ENCODE peak calls at places on chromosomes 2 and 18, in nine cellular contexts. L is HFFc6; Z is PC-3; S is pancreas; U is CD4-positive, alpha-beta T cell; Q is kidney; J is cardiac muscle cell; W is colonic mucosa; R is MCF 10A. X is an unnamed sample.
A peak's percentile ranks its signal among the peaks of the same experiment; 100 is the strongest.

GRCh38 chr2:88967844-88968243 is 276.4 kb downstream of the RPIA start:
- DNase-seq in Q (no peak), L (no peak), J (peak; percentile 21), U (no peak), R (peak; percentile 64), S (no peak), W (no peak), Z (peak; percentile 49), X (no peak)

GRCh38 chr2:68225119-68225632 is 27.2 kb downstream of the PPP3R1 start:
- DNase-seq in Q (no peak), Z (peak; percentile 48), U (no peak), S (no peak), J (peak; percentile 41), L (no peak), R (peak; percentile 78), W (peak; percentile 28), X (no peak)

GRCh38 chr2:187986392-187987105 is 305.1 kb upstream of the GULP1 start:
- DNase-seq in S (no peak), J (no peak), W (no peak), Q (no peak), Z (no peak), R (no peak), L (peak; percentile 3), U (no peak), X (no peak)

GRCh38 chr2:67782443-67782842 is 280.4 kb downstream of the C1D start:
- DNase-seq in W (no peak), J (no peak), L (no peak), S (no peak), Q (no peak), Z (no peak), R (no peak), U (no peak), X (no peak)

GRCh38 chr18:9542924-9543323 is 67.6 kb downstream of the RALBP1 start:
- DNase-seq in Q (peak; percentile 60), S (no peak), R (no peak), U (no peak), J (no peak), W (no peak), L (no peak), Z (no peak), X (no peak)

GRCh38 chr2:127226520-127227263 is 6.6 kb upstream of the CYP27C1 start:
- DNase-seq in Z (peak; percentile 99), Q (no peak), W (peak; percentile 92), L (peak; percentile 93), S (peak; percentile 64), R (peak; percentile 90), J (no peak), U (no peak), X (no peak)

GRCh38 chr2:23843051-23843976 is 83.6 kb downstream of the ATAD2B start:
- DNase-seq in R (no peak), S (no peak), U (no peak), Q (no peak), Z (no peak), W (peak; percentile 44), J (no peak), L (peak; percentile 9), X (no peak)

GRCh38 chr2:233197022-233197421 is 54.5 kb upstream of the ATG16L1 start:
- DNase-seq in R (no peak), J (no peak), Z (no peak), S (no peak), Q (peak; percentile 52), W (no peak), L (no peak), U (no peak), X (no peak)

GRCh38 chr2:119730598-119731278 is 29.0 kb upstream of the PTPN4 start:
- DNase-seq in Q (no peak), R (peak; percentile 61), S (no peak), Z (no peak), W (no peak), J (no peak), U (no peak), L (no peak), X (no peak)

GRCh38 chr2:102618452-102619413 is 620 bp upstream of the SLC9A2 start:
- DNase-seq in R (peak; percentile 11), Q (peak; percentile 85), L (no peak), U (no peak), S (peak; percentile 22), W (peak; percentile 79), Z (peak; percentile 43), J (peak; percentile 61), X (no peak)

GRCh38 chr2:19226871-19227270 is 131.6 kb downstream of the OSR1 start:
- DNase-seq in Z (no peak), S (no peak), L (no peak), Q (no peak), J (no peak), W (no peak), U (no peak), R (no peak), X (no peak)

GRCh38 chr18:58195278-58195721 is 151.3 kb downstream of the NEDD4L start:
- DNase-seq in Q (peak; percentile 89), R (peak; percentile 38), J (peak; percentile 37), W (peak; percentile 71), U (no peak), S (peak; percentile 59), L (no peak), Z (no peak), X (no peak)

GRCh38 chr2:163343316-163343715 is 392.5 kb downstream of the FIGN start:
- DNase-seq in W (no peak), S (no peak), R (no peak), J (no peak), Q (no peak), L (no peak), Z (no peak), U (no peak), X (no peak)

GRCh38 chr2:240465765-240466578 is 30.5 kb downstream of the GPC1 start:
- DNase-seq in L (no peak), Q (peak; percentile 68), J (no peak), Z (no peak), R (no peak), W (no peak), U (no peak), S (peak; percentile 18), X (no peak)

GRCh38 chr2:9112079-9112721 is 94.4 kb upstream of the ASAP2 start:
- DNase-seq in W (no peak), R (peak; percentile 86), L (peak; percentile 89), Q (no peak), J (peak; percentile 18), Z (peak; percentile 97), S (no peak), U (no peak), X (no peak)

GRCh38 chr2:9110346-9110884 is 96.2 kb upstream of the ASAP2 start:
- DNase-seq in U (no peak), S (no peak), L (no peak), W (no peak), R (no peak), J (no peak), Q (no peak), Z (no peak), X (no peak)

GRCh38 chr2:9108210-9108967 is 98.2 kb upstream of the ASAP2 start:
- DNase-seq in J (no peak), Z (no peak), Q (no peak), W (no peak), S (no peak), R (no peak), L (no peak), U (no peak), X (no peak)

GRCh38 chr2:9110893-9111569 is 95.6 kb upstream of the ASAP2 start:
- DNase-seq in U (no peak), J (peak; percentile 62), S (no peak), W (no peak), Q (no peak), R (peak; percentile 32), Z (peak; percentile 34), L (no peak), X (no peak)

GRCh38 chr2:9109871-9110270 is 96.7 kb upstream of the ASAP2 start:
- DNase-seq in J (no peak), Z (no peak), W (no peak), U (no peak), L (no peak), Q (no peak), R (no peak), S (no peak), X (no peak)
- TF ChIP-seq CTCF in J (no peak), Z (no peak), W (no peak), U (no peak), L (no peak), Q (no peak), R (no peak), S (no peak), X (no peak)

GRCh38 chr2:159032580-159032979 is 64.1 kb downstream of the TANC1 start:
- DNase-seq in Z (no peak), S (no peak), Q (no peak), U (no peak), J (no peak), R (no peak), W (no peak), L (no peak), X (no peak)

GRCh38 chr2:159032156-159032555 is 63.7 kb downstream of the TANC1 start:
- DNase-seq in R (no peak), U (no peak), S (no peak), Q (no peak), W (no peak), Z (no peak), J (no peak), L (no peak), X (no peak)

GRCh38 chr2:159030674-159031380 is 62.4 kb downstream of the TANC1 start:
- DNase-seq in L (peak; percentile 51), U (no peak), Z (peak; percentile 51), S (no peak), R (peak; percentile 31), Q (peak; percentile 88), J (peak; percentile 94), W (peak; percentile 41), X (no peak)

GRCh38 chr2:159034728-159035127 is 66.3 kb downstream of the TANC1 start:
- DNase-seq in U (no peak), W (no peak), Q (no peak), L (no peak), J (no peak), R (no peak), S (no peak), Z (no peak), X (no peak)

GRCh38 chr2:159035790-159036411 is 67.5 kb downstream of the TANC1 start:
- DNase-seq in Z (peak; percentile 93), L (peak; percentile 47), W (peak; percentile 65), Q (no peak), J (peak; percentile 68), S (no peak), R (peak; percentile 73), U (no peak), X (no peak)
- TF ChIP-seq CTCF in Z (peak; percentile 81), L (peak; percentile 59), W (no peak), Q (peak; percentile 53), J (peak; percentile 11), S (no peak), R (peak; percentile 53), U (no peak), X (peak; percentile 27)

DNA sequence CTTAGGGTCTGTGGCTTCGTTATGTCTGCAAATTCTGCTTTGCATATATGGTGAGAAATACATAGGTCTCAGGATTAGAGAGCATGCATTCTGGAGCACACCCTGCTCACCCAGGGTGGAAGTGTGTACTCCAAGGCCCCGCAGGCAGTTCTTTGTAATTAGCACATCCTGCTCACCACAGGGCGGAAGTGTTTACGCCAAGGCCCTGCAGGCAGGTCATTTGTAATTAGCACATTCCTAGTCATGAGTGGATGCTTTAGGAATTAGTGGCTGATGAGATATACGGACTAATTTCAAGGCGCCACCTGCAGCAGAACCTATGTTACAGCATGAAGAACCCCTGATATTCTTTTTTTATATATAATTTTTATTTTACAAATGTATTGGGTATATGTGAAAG is 4.2 kb downstream of the ALLC start:
- DNase-seq in W (no peak), Q (no peak), S (no peak), J (no peak), L (no peak), U (no peak), R (peak; percentile 28), Z (no peak), X (no peak)
- TF ChIP-seq CTCF in W (no peak), Q (no peak), S (no peak), J (no peak), L (peak; percentile 45), U (no peak), R (peak; percentile 4), Z (no peak), X (no peak)

GRCh38 chr18:22108674-22109073 is 60.7 kb upstream of the GATA6 start:
- DNase-seq in L (no peak), S (no peak), J (no peak), Z (no peak), U (no peak), Q (no peak), R (peak; percentile 25), W (no peak), X (no peak)
- TF ChIP-seq CTCF in L (peak; percentile 31), S (peak; percentile 11), J (peak; percentile 26), Z (peak; percentile 49), U (no peak), Q (no peak), R (no peak), W (no peak), X (no peak)

X was measured in D721Med.